ENCODE peak calls at places on chromosomes 4 and X, in nine cellular contexts. L is H54; J is HEK293T; T is NCI-H1417; V is HS-5; I is A549; N is stimulated activated CD4-positive, alpha-beta T cell treated with anti-CD3 and anti-CD28 coated beads, Interleukin-2, amount 100 ng/mL, for 24 hours; A is coronary artery; E is G401. R is an unnamed sample.

GRCh38 chrX:119870626-119871131 is 854 bp downstream of the RNF113A start:
- DNase-seq in L (no peak), J (peak; percentile 33), T (peak; percentile 37), V (no peak), I (no peak), N (peak; percentile 32), A (no peak), E (peak; percentile 19), R (no peak)

GRCh38 chrX:41333744-41333993 is 293 bp upstream of the DDX3X start:
- DNase-seq in L (no peak), J (peak; percentile 73), T (peak; percentile 99), V (no peak), I (peak; percentile 64), N (peak; percentile 64), A (no peak), E (no peak), R (no peak)

GRCh38 chr4:131370846-131371245 is 1778.2 kb upstream of the PCDH10 start:
- DNase-seq in L (no peak), J (no peak), T (peak; percentile 56), V (no peak), I (no peak), N (no peak), A (no peak), E (no peak), R (no peak)

GRCh38 chr4:6085943-6086628 is 67.9 kb upstream of the C4orf50 start:
- DNase-seq in L (no peak), J (no peak), T (no peak), V (no peak), I (no peak), N (no peak), A (peak; percentile 40), E (no peak), R (no peak)

GRCh38 chrX:1592863-1593201 is 1.4 kb downstream of the AKAP17A start:
- DNase-seq in L (no peak), J (no peak), T (no peak), V (no peak), I (no peak), N (no peak), A (no peak), E (no peak), R (no peak)

GRCh38 chr4:82601242-82602015 is 39.6 kb upstream of the TMEM150C start:
- DNase-seq in L (no peak), J (no peak), T (no peak), V (no peak), I (no peak), N (no peak), A (no peak), E (no peak), R (no peak)

GRCh38 chr4:2930821-2931764 is 32.1 kb downstream of the NOP14 start:
- DNase-seq in L (no peak), J (no peak), T (no peak), V (no peak), I (no peak), N (no peak), A (peak; percentile 74), E (peak; percentile 64), R (no peak)

GRCh38 chr4:85787133-85787532 is 312.2 kb downstream of the ARHGAP24 start:
- DNase-seq in L (no peak), J (no peak), T (no peak), V (peak; percentile 58), I (no peak), N (no peak), A (no peak), E (no peak), R (no peak)

GRCh38 chrX:74902806-74903205 is 22.4 kb downstream of the NEXMIF start:
- DNase-seq in L (no peak), J (no peak), T (peak; percentile 63), V (no peak), I (no peak), N (no peak), A (no peak), E (no peak), R (no peak)

GRCh38 chr4:53068755-53069154 is 206.6 kb downstream of the RASL11B start:
- DNase-seq in L (no peak), J (no peak), T (no peak), V (no peak), I (no peak), N (no peak), A (no peak), E (no peak), R (no peak)

GRCh38 chrX:129771266-129771995 is 8.3 kb upstream of the SASH3 start:
- DNase-seq in L (no peak), J (no peak), T (no peak), V (no peak), I (no peak), N (no peak), A (no peak), E (no peak), R (no peak)

GRCh38 chr4:39464886-39465501 is 6.1 kb downstream of the LIAS start:
- DNase-seq in L (peak; percentile 25), J (peak; percentile 34), T (no peak), V (no peak), I (peak; percentile 62), N (no peak), A (no peak), E (no peak), R (no peak)

GRCh38 chr4:37628977-37629609 is 57.1 kb downstream of the RELL1 start:
- DNase-seq in L (peak; percentile 49), J (no peak), T (no peak), V (peak; percentile 30), I (peak; percentile 50), N (no peak), A (no peak), E (peak; percentile 23), R (no peak)

GRCh38 chr4:31045724-31046318 is 325.7 kb downstream of the PCDH7 start:
- DNase-seq in L (no peak), J (peak; percentile 5), T (peak; percentile 13), V (no peak), I (no peak), N (no peak), A (no peak), E (peak; percentile 7), R (no peak)

GRCh38 chr4:3869661-3870566 is 103.7 kb downstream of the ADRA2C start:
- DNase-seq in L (no peak), J (no peak), T (no peak), V (no peak), I (no peak), N (no peak), A (peak; percentile 71), E (no peak), R (no peak)

GRCh38 chr4:170697045-170697444 is 607.3 kb upstream of the AADAT start:
- DNase-seq in L (no peak), J (no peak), T (no peak), V (no peak), I (no peak), N (no peak), A (no peak), E (no peak), R (no peak)

GRCh38 chrX:19721726-19722370 is 165.6 kb downstream of the SH3KBP1 start:
- DNase-seq in L (no peak), J (no peak), T (no peak), V (no peak), I (no peak), N (no peak), A (no peak), E (peak; percentile 80), R (no peak)

GRCh38 chrX:132435222-132435621 is 53.6 kb downstream of the MBNL3 start:
- DNase-seq in L (no peak), J (no peak), T (no peak), V (no peak), I (no peak), N (no peak), A (no peak), E (no peak), R (no peak)

GRCh38 chr4:153651961-153652784 is 31.9 kb upstream of the TLR2 start:
- DNase-seq in L (no peak), J (no peak), T (no peak), V (no peak), I (no peak), N (peak; percentile 20), A (no peak), E (no peak), R (no peak)

GRCh38 chr4:109942292-109942926 is 29.7 kb downstream of the EGF start:
- DNase-seq in L (no peak), J (no peak), T (no peak), V (no peak), I (no peak), N (no peak), A (no peak), E (no peak), R (no peak)

GRCh38 chrX:20951016-20951795 is 423.0 kb upstream of the CNKSR2 start:
- DNase-seq in L (no peak), J (no peak), T (no peak), V (no peak), I (no peak), N (no peak), A (no peak), E (no peak), R (no peak)

GRCh38 chr4:75723117-75723801 is 1.1 kb upstream of the USO1 start:
- DNase-seq in L (no peak), J (no peak), T (peak; percentile 42), V (no peak), I (no peak), N (no peak), A (no peak), E (peak; percentile 46), R (no peak)

GRCh38 chr4:27178066-27178465 is 317.4 kb downstream of the STIM2 start:
- DNase-seq in L (no peak), J (no peak), T (no peak), V (no peak), I (no peak), N (no peak), A (no peak), E (no peak), R (no peak)

GRCh38 chrX:68490644-68491043 is 8.2 kb upstream of the YIPF6 start:
- DNase-seq in L (peak; percentile 30), J (peak; percentile 67), T (peak; percentile 2), V (no peak), I (peak; percentile 69), N (no peak), A (no peak), E (no peak), R (no peak)

GRCh38 chr4:33696066-33696465 is 2548.2 kb downstream of the ARAP2 start:
- DNase-seq in L (no peak), J (no peak), T (no peak), V (no peak), I (no peak), N (no peak), A (no peak), E (no peak), R (no peak)

GRCh38 chr4:95506264-95506663 is 42.5 kb downstream of the UNC5C start:
- DNase-seq in L (peak; percentile 1), J (no peak), T (no peak), V (peak; percentile 53), I (no peak), N (no peak), A (no peak), E (no peak), R (no peak)

GRCh38 chr4:56637154-56637553 is 43.9 kb downstream of the HOPX start:
- DNase-seq in L (no peak), J (no peak), T (no peak), V (no peak), I (no peak), N (no peak), A (no peak), E (no peak), R (no peak)

GRCh38 chr4:77493829-77494551 is 111.6 kb upstream of the CXCL13 start:
- DNase-seq in L (no peak), J (no peak), T (no peak), V (no peak), I (no peak), N (no peak), A (no peak), E (no peak), R (no peak)

GRCh38 chr4:7037425-7037824 is 5.7 kb upstream of the TADA2B start:
- DNase-seq in L (no peak), J (no peak), T (no peak), V (no peak), I (no peak), N (no peak), A (no peak), E (no peak), R (no peak)

GRCh38 chrX:3384330-3384729 is 37.9 kb upstream of the MXRA5 start:
- DNase-seq in L (peak; percentile 1), J (no peak), T (no peak), V (peak; percentile 6), I (no peak), N (no peak), A (no peak), E (no peak), R (no peak)

GRCh38 chr4:48902266-48902665 is 4.3 kb downstream of the OCIAD2 start:
- DNase-seq in L (peak; percentile 16), J (no peak), T (no peak), V (no peak), I (no peak), N (no peak), A (no peak), E (no peak), R (no peak)

R was measured in cerebellar nuclear complex.